ENCODE peak calls at places on chromosomes 11 and 22, in six cellular contexts. One of them, this sample, is unnamed.

GRCh38 chr11:122720482-122720881 is 65.0 kb downstream of the UBASH3B start:
- DNase-seq in amygdala: no peak
- DNase-seq in fibroblast of lung: peak; percentile 67
- DNase-seq in epithelial cell of prostate: no peak
- DNase-seq in activated naive CD4-positive, alpha-beta T cell: no peak
- DNase-seq in K562: no peak
- DNase-seq in this sample: no peak

GRCh38 chr11:10122337-10123197 is 171.5 kb downstream of the SBF2 start:
- DNase-seq in amygdala: no peak
- DNase-seq in fibroblast of lung: peak; percentile 93
- DNase-seq in activated naive CD4-positive, alpha-beta T cell: no peak
- DNase-seq in K562: no peak
- DNase-seq in epithelial cell of prostate: peak; percentile 98
- DNase-seq in this sample: no peak

GRCh38 chr22:47157093-47157420 is 394.6 kb downstream of the TBC1D22A start:
- DNase-seq in epithelial cell of prostate: no peak
- DNase-seq in fibroblast of lung: no peak
- DNase-seq in activated naive CD4-positive, alpha-beta T cell: no peak
- DNase-seq in K562: no peak
- DNase-seq in amygdala: no peak
- DNase-seq in this sample: no peak

GRCh38 chr11:67648796-67649613 is 1.5 kb downstream of the ACY3 start:
- DNase-seq in fibroblast of lung: no peak
- DNase-seq in epithelial cell of prostate: no peak
- DNase-seq in amygdala: no peak
- DNase-seq in activated naive CD4-positive, alpha-beta T cell: no peak
- DNase-seq in K562: no peak
- DNase-seq in this sample: no peak

GRCh38 chr22:31526275-31526674 is 29.9 kb downstream of the SFI1 start:
- DNase-seq in K562: no peak
- DNase-seq in fibroblast of lung: no peak
- DNase-seq in activated naive CD4-positive, alpha-beta T cell: no peak
- DNase-seq in amygdala: no peak
- DNase-seq in epithelial cell of prostate: no peak
- DNase-seq in this sample: no peak

GRCh38 chr22:23079814-23080521 is 9.6 kb downstream of the GNAZ start:
- DNase-seq in amygdala: no peak
- DNase-seq in fibroblast of lung: no peak
- DNase-seq in K562: no peak
- DNase-seq in activated naive CD4-positive, alpha-beta T cell: no peak
- DNase-seq in epithelial cell of prostate: no peak
- DNase-seq in this sample: no peak

GRCh38 chr22:24391836-24392217 is 35.6 kb upstream of the ADORA2A start:
- DNase-seq in K562: no peak
- DNase-seq in epithelial cell of prostate: no peak
- DNase-seq in amygdala: no peak
- DNase-seq in activated naive CD4-positive, alpha-beta T cell: no peak
- DNase-seq in fibroblast of lung: peak; percentile 75
- DNase-seq in this sample: no peak

GRCh38 chr11:129298990-129299389 is 76.7 kb upstream of the BARX2 start:
- DNase-seq in K562: no peak
- DNase-seq in fibroblast of lung: peak; percentile 42
- DNase-seq in epithelial cell of prostate: no peak
- DNase-seq in activated naive CD4-positive, alpha-beta T cell: no peak
- DNase-seq in amygdala: no peak
- DNase-seq in this sample: no peak

GRCh38 chr11:128323381-128323780 is 264.0 kb downstream of the ETS1 start:
- DNase-seq in amygdala: no peak
- DNase-seq in fibroblast of lung: no peak
- DNase-seq in activated naive CD4-positive, alpha-beta T cell: no peak
- DNase-seq in epithelial cell of prostate: no peak
- DNase-seq in K562: no peak
- DNase-seq in this sample: no peak

GRCh38 chr11:76190376-76190775 is 15.9 kb downstream of the WNT11 start:
- DNase-seq in amygdala: no peak
- DNase-seq in epithelial cell of prostate: no peak
- DNase-seq in fibroblast of lung: peak; percentile 40
- DNase-seq in K562: no peak
- DNase-seq in activated naive CD4-positive, alpha-beta T cell: no peak
- DNase-seq in this sample: no peak

GRCh38 chr11:1181858-1182535 is 24.2 kb downstream of the MUC5AC start:
- DNase-seq in epithelial cell of prostate: no peak
- DNase-seq in amygdala: no peak
- DNase-seq in fibroblast of lung: no peak
- DNase-seq in activated naive CD4-positive, alpha-beta T cell: no peak
- DNase-seq in K562: no peak
- DNase-seq in this sample: peak; percentile 21

This sample was measured in posterior cingulate gyrus.